ENCODE peak calls at places on chromosomes 6 and 20, in ten cellular contexts. F, R, Q, K, Y, T, V, P, J and M are unnamed samples.

GRCh38 chr6:3919130-3919628 is 70.0 kb downstream of the FAM50B start:
- DNase-seq in F (peak; percentile 83), R (no peak), Q (peak; percentile 49), K (no peak), Y (no peak), T (no peak), V (no peak), P (no peak), J (no peak), M (peak; percentile 79)

GRCh38 chr6:9398794-9399373 is 963.5 kb upstream of the SLC35B3 start:
- DNase-seq in F (peak; percentile 44), R (no peak), Q (no peak), K (no peak), Y (no peak), T (peak; percentile 27), V (no peak), P (no peak), J (no peak), M (no peak)

GRCh38 chr6:28816909-28817807 is 106.6 kb downstream of the TRIM27 start:
- DNase-seq in F (no peak), R (no peak), Q (no peak), K (no peak), Y (no peak), T (no peak), V (no peak), P (no peak), J (peak; percentile 26), M (no peak)

GRCh38 chr6:145067430-145067829 is 667.9 kb downstream of the EPM2A start:
- DNase-seq in F (no peak), R (no peak), Q (no peak), K (no peak), Y (no peak), T (no peak), V (no peak), P (no peak), J (no peak), M (no peak)

GRCh38 chr6:166610104-166610503 is 16.9 kb downstream of the RPS6KA2 start:
- DNase-seq in F (no peak), R (no peak), Q (no peak), K (no peak), Y (no peak), T (no peak), V (no peak), P (no peak), J (no peak), M (no peak)

GRCh38 chr6:63352587-63353281 is 33.0 kb upstream of the LGSN start:
- DNase-seq in F (no peak), R (no peak), Q (peak; percentile 54), K (no peak), Y (peak; percentile 88), T (no peak), V (no peak), P (no peak), J (peak; percentile 27), M (peak; percentile 43)

GRCh38 chr6:20700375-20700774 is 166.1 kb downstream of the CDKAL1 start:
- DNase-seq in F (no peak), R (no peak), Q (no peak), K (no peak), Y (no peak), T (no peak), V (no peak), P (no peak), J (no peak), M (no peak)

GRCh38 chr20:61135966-61136365 is 116.1 kb upstream of the CDH4 start:
- DNase-seq in F (no peak), R (no peak), Q (peak; percentile 23), K (no peak), Y (no peak), T (no peak), V (no peak), P (no peak), J (no peak), M (no peak)

GRCh38 chr6:118318648-118319047 is 229.4 kb upstream of the PLN start:
- DNase-seq in F (no peak), R (no peak), Q (no peak), K (no peak), Y (no peak), T (no peak), V (no peak), P (no peak), J (peak; percentile 6), M (no peak)

DNA sequence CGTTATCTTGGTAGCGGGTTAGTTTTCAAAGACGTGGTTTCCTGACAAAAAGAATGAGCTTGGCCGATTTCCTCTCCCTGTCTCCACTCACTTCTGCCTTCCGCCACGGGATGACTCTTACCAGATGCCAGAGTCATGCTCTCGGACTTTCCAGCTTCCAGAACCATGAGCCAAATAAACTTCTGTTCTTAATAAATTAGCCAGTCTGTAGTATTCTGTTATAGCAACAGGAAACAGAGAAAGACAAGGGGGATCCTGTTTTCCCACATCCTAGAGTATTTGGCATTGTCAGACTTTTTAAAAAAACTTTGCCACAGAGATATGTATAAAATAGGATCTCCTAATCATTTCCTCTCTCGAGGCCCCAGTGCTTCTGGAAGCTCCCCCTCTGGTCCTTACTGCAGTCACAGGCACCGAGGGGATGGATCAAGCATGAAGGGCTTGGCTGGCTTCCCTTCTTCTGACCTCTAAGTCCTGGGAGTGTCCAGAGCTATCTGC is 84.9 kb upstream of the NAA20 start:
- DNase-seq in F (no peak), R (no peak), Q (no peak), K (no peak), Y (no peak), T (no peak), V (no peak), P (peak; percentile 69), J (peak; percentile 98), M (no peak)
- H3K4me1 ChIP-seq in F (peaks cover 42% of the 10 kb centered on the region), R (no peaks in the 10 kb centered on the region), Q (peaks cover 27% of the 10 kb centered on the region), K (peaks cover 4% of the 10 kb centered on the region), Y (peaks cover 14% of the 10 kb centered on the region), T (peaks cover 74% of the 10 kb centered on the region), V (peaks cover 100% of the 10 kb centered on the region), P (peaks cover 10% of the 10 kb centered on the region), J (peaks cover 81% of the 10 kb centered on the region), M (peaks cover 42% of the 10 kb centered on the region)

GRCh38 chr6:25972128-25972527 is 9.5 kb downstream of the TRIM38 start:
- DNase-seq in F (no peak), R (no peak), Q (no peak), K (no peak), Y (no peak), T (no peak), V (no peak), P (no peak), J (no peak), M (no peak)

GRCh38 chr6:25966707-25967106 is 4.1 kb downstream of the TRIM38 start:
- DNase-seq in F (no peak), R (no peak), Q (no peak), K (no peak), Y (no peak), T (no peak), V (no peak), P (no peak), J (no peak), M (no peak)

GRCh38 chr6:25971187-25971811 is 8.7 kb downstream of the TRIM38 start:
- DNase-seq in F (no peak), R (no peak), Q (no peak), K (no peak), Y (no peak), T (no peak), V (no peak), P (peak; percentile 56), J (peak; percentile 90), M (peak; percentile 40)

GRCh38 chr6:25972902-25973301 is 10.3 kb downstream of the TRIM38 start:
- DNase-seq in F (no peak), R (no peak), Q (no peak), K (no peak), Y (no peak), T (no peak), V (no peak), P (no peak), J (no peak), M (no peak)

GRCh38 chr6:25968769-25969168 is 6.2 kb downstream of the TRIM38 start:
- DNase-seq in F (no peak), R (no peak), Q (no peak), K (no peak), Y (no peak), T (no peak), V (no peak), P (no peak), J (no peak), M (no peak)
- H3K36me3 ChIP-seq in F (peaks cover 80% of the 10 kb centered on the region), R (peaks cover 81% of the 10 kb centered on the region), Q (no peaks in the 10 kb centered on the region), K (peaks cover 46% of the 10 kb centered on the region), Y (peaks cover 49% of the 10 kb centered on the region), T (no peaks in the 10 kb centered on the region), V (peaks cover 25% of the 10 kb centered on the region), P (no peaks in the 10 kb centered on the region), J (peaks cover 44% of the 10 kb centered on the region), M (peaks cover 29% of the 10 kb centered on the region)

GRCh38 chr6:130978660-130979396 is 84.2 kb downstream of the EPB41L2 start:
- DNase-seq in F (no peak), R (no peak), Q (peak; percentile 41), K (no peak), Y (no peak), T (no peak), V (no peak), P (no peak), J (no peak), M (no peak)

GRCh38 chr6:130981409-130981808 is 81.6 kb downstream of the EPB41L2 start:
- DNase-seq in F (no peak), R (no peak), Q (no peak), K (no peak), Y (no peak), T (no peak), V (no peak), P (peak; percentile 40), J (no peak), M (no peak)

GRCh38 chr6:130975325-130975724 is 87.7 kb downstream of the EPB41L2 start:
- DNase-seq in F (no peak), R (no peak), Q (no peak), K (no peak), Y (no peak), T (no peak), V (no peak), P (no peak), J (no peak), M (no peak)

GRCh38 chr6:130980310-130981032 is 82.6 kb downstream of the EPB41L2 start:
- DNase-seq in F (no peak), R (no peak), Q (no peak), K (no peak), Y (no peak), T (no peak), V (no peak), P (no peak), J (no peak), M (no peak)

GRCh38 chr6:130978180-130978579 is 84.9 kb downstream of the EPB41L2 start:
- DNase-seq in F (no peak), R (no peak), Q (no peak), K (no peak), Y (no peak), T (no peak), V (no peak), P (no peak), J (no peak), M (no peak)
- H3K4me1 ChIP-seq in F (no peaks in the 10 kb centered on the region), R (no peaks in the 10 kb centered on the region), Q (peaks cover 27% of the 10 kb centered on the region), K (no peaks in the 10 kb centered on the region), Y (peaks cover 4% of the 10 kb centered on the region), T (peaks cover 33% of the 10 kb centered on the region), V (peaks cover 11% of the 10 kb centered on the region), P (peaks cover 6% of the 10 kb centered on the region), J (peaks cover 6% of the 10 kb centered on the region), M (no peaks in the 10 kb centered on the region)

DNA sequence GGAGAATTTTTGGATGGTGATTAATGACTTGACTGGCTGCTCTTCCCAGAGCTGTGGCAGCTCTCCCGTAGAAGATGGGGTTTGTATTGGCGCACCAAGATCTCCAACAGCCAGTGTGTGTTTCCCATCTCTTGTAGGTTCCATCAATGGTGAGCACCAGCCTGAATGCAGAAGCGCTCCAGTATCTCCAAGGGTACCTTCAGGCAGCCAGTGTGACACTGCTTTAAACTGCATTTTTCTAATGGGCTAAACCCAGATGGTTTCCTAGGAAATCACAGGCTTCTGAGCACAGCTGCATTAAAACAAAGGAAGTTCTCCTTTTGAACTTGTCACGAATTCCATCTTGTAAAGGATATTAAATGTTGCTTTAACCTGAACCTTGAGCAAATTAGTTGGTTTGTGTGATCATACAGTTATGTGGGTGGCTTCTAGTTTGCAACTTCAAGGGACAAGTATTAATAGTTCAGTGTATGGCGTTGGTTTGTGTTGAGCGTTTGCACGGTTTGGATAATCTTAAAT is 50.2 kb downstream of the CSE1L start:
- DNase-seq in F (no peak), R (no peak), Q (no peak), K (no peak), Y (no peak), T (no peak), V (no peak), P (no peak), J (peak; percentile 75), M (no peak)
- H3K36me3 ChIP-seq in F (peaks cover 94% of the 10 kb centered on the region), R (peaks cover 94% of the 10 kb centered on the region), Q (peaks cover 48% of the 10 kb centered on the region), K (peaks cover 35% of the 10 kb centered on the region), Y (peaks cover 29% of the 10 kb centered on the region), T (peaks cover 8% of the 10 kb centered on the region), V (peaks cover 10% of the 10 kb centered on the region), P (no peaks in the 10 kb centered on the region), J (peaks cover 33% of the 10 kb centered on the region), M (peaks cover 42% of the 10 kb centered on the region)